ENCODE peak calls at places on chromosomes 1 and 21, in eight cellular contexts. One of them, this sample, is unnamed.
A peak's percentile ranks its signal among the peaks of the same experiment; 100 is the strongest.

GRCh38 chr1:240701412-240701811 is 89.5 kb upstream of the GREM2 start:
- DNase-seq in upper lobe of right lung: no peak
- DNase-seq in AG08395: peak; percentile 79
- DNase-seq in astrocyte of the spinal cord: peak; percentile 65
- DNase-seq in omental fat pad: no peak
- DNase-seq in effector memory CD8-positive, alpha-beta T cell: no peak
- DNase-seq in NCI-H526 treated with DMSO at 0.1 percent for 48 hours: no peak
- DNase-seq in GDM1: no peak
- DNase-seq in this sample: peak; percentile 79

GRCh38 chr1:230868736-230869385 is 540 bp upstream of the C1orf198 start:
- DNase-seq in upper lobe of right lung: peak; percentile 86
- DNase-seq in AG08395: no peak
- DNase-seq in astrocyte of the spinal cord: peak; percentile 45
- DNase-seq in omental fat pad: no peak
- DNase-seq in effector memory CD8-positive, alpha-beta T cell: peak; percentile 27
- DNase-seq in NCI-H526 treated with DMSO at 0.1 percent for 48 hours: peak; percentile 27
- DNase-seq in GDM1: no peak
- DNase-seq in this sample: no peak

GRCh38 chr21:27674037-27674436 is 707.1 kb upstream of the ADAMTS5 start:
- DNase-seq in upper lobe of right lung: no peak
- DNase-seq in AG08395: peak; percentile 88
- DNase-seq in astrocyte of the spinal cord: peak; percentile 88
- DNase-seq in omental fat pad: no peak
- DNase-seq in effector memory CD8-positive, alpha-beta T cell: no peak
- DNase-seq in NCI-H526 treated with DMSO at 0.1 percent for 48 hours: no peak
- DNase-seq in GDM1: no peak
- DNase-seq in this sample: peak; percentile 93

GRCh38 chr1:206012086-206012859 is 9.1 kb upstream of the RAB7B start:
- DNase-seq in upper lobe of right lung: peak; percentile 90
- DNase-seq in AG08395: no peak
- DNase-seq in astrocyte of the spinal cord: no peak
- DNase-seq in omental fat pad: no peak
- DNase-seq in effector memory CD8-positive, alpha-beta T cell: peak; percentile 6
- DNase-seq in NCI-H526 treated with DMSO at 0.1 percent for 48 hours: no peak
- DNase-seq in GDM1: peak; percentile 99
- DNase-seq in this sample: no peak

GRCh38 chr1:204735042-204735441 is 49.5 kb upstream of the LRRN2 start:
- DNase-seq in upper lobe of right lung: no peak
- DNase-seq in AG08395: no peak
- DNase-seq in astrocyte of the spinal cord: no peak
- DNase-seq in omental fat pad: no peak
- DNase-seq in effector memory CD8-positive, alpha-beta T cell: no peak
- DNase-seq in NCI-H526 treated with DMSO at 0.1 percent for 48 hours: no peak
- DNase-seq in GDM1: no peak
- DNase-seq in this sample: no peak

GRCh38 chr1:8705104-8705503 is 112.3 kb downstream of the RERE start:
- DNase-seq in upper lobe of right lung: no peak
- DNase-seq in AG08395: no peak
- DNase-seq in astrocyte of the spinal cord: no peak
- DNase-seq in omental fat pad: no peak
- DNase-seq in effector memory CD8-positive, alpha-beta T cell: no peak
- DNase-seq in NCI-H526 treated with DMSO at 0.1 percent for 48 hours: peak; percentile 52
- DNase-seq in GDM1: no peak
- DNase-seq in this sample: no peak

GRCh38 chr1:183806086-183806485 is 1.2 kb downstream of the RGL1 start:
- DNase-seq in upper lobe of right lung: no peak
- DNase-seq in AG08395: no peak
- DNase-seq in astrocyte of the spinal cord: peak; percentile 61
- DNase-seq in omental fat pad: no peak
- DNase-seq in effector memory CD8-positive, alpha-beta T cell: no peak
- DNase-seq in NCI-H526 treated with DMSO at 0.1 percent for 48 hours: peak; percentile 59
- DNase-seq in GDM1: no peak
- DNase-seq in this sample: no peak

GRCh38 chr1:101183388-101183699 is 53.5 kb upstream of the S1PR1 start:
- DNase-seq in upper lobe of right lung: no peak
- DNase-seq in AG08395: no peak
- DNase-seq in astrocyte of the spinal cord: peak; percentile 9
- DNase-seq in omental fat pad: no peak
- DNase-seq in effector memory CD8-positive, alpha-beta T cell: no peak
- DNase-seq in NCI-H526 treated with DMSO at 0.1 percent for 48 hours: no peak
- DNase-seq in GDM1: no peak
- DNase-seq in this sample: no peak

GRCh38 chr1:229147086-229147485 is 123.8 kb upstream of the RAB4A start:
- DNase-seq in upper lobe of right lung: no peak
- DNase-seq in AG08395: no peak
- DNase-seq in astrocyte of the spinal cord: no peak
- DNase-seq in omental fat pad: no peak
- DNase-seq in effector memory CD8-positive, alpha-beta T cell: no peak
- DNase-seq in NCI-H526 treated with DMSO at 0.1 percent for 48 hours: no peak
- DNase-seq in GDM1: no peak
- DNase-seq in this sample: no peak

This sample was measured in AG09309.